ENCODE peak calls at places on chromosomes 11 and 22, in four cellular contexts. One of them, this sample, is unnamed.

GRCh38 chr11:67026941-67027340 is 4.0 kb downstream of the SYT12 start:
- DNase-seq in H9: no peak
- DNase-seq in H1: no peak
- DNase-seq in neuronal stem cell: no peak
- DNase-seq in this sample: no peak

GRCh38 chr11:20647976-20648565 is 21.3 kb upstream of the NELL1 start:
- DNase-seq in H1: peak
- DNase-seq in neuronal stem cell: peak
- DNase-seq in H9: peak
- DNase-seq in this sample: peak

GRCh38 chr11:35045219-35045819 is 93.7 kb upstream of the CD44 start:
- DNase-seq in H1: no peak
- DNase-seq in neuronal stem cell: no peak
- DNase-seq in H9: no peak
- DNase-seq in this sample: peak

GRCh38 chr11:45141171-45141570 is 5.3 kb upstream of the PRDM11 start:
- DNase-seq in H1: no peak
- DNase-seq in neuronal stem cell: no peak
- DNase-seq in H9: no peak
- DNase-seq in this sample: no peak

GRCh38 chr22:22228921-22229320 is 15.7 kb upstream of the VPREB1 start:
- DNase-seq in H9: no peak
- DNase-seq in H1: no peak
- DNase-seq in neuronal stem cell: no peak
- DNase-seq in this sample: no peak

GRCh38 chr22:41332217-41332616 is 30.9 kb downstream of the ZC3H7B start:
- DNase-seq in neuronal stem cell: no peak
- DNase-seq in H9: no peak
- DNase-seq in H1: no peak
- DNase-seq in this sample: no peak

GRCh38 chr22:38398609-38399401 is 56.2 kb downstream of the KCNJ4 start:
- DNase-seq in H1: peak
- DNase-seq in H9: peak
- DNase-seq in neuronal stem cell: peak
- DNase-seq in this sample: peak

GRCh38 chr11:64303109-64304031 is 2.0 kb upstream of the ESRRA start:
- DNase-seq in neuronal stem cell: no peak
- DNase-seq in H9: no peak
- DNase-seq in H1: no peak
- DNase-seq in this sample: no peak

GRCh38 chr11:14544611-14545010 is 24.4 kb upstream of the PSMA1 start:
- DNase-seq in H9: no peak
- DNase-seq in H1: no peak
- DNase-seq in neuronal stem cell: no peak
- DNase-seq in this sample: peak

GRCh38 chr22:37157516-37158289 is 8.0 kb upstream of the IL2RB start:
- DNase-seq in neuronal stem cell: no peak
- DNase-seq in H1: no peak
- DNase-seq in H9: no peak
- DNase-seq in this sample: no peak

GRCh38 chr11:17750013-17750816 is 15.6 kb downstream of the KCNC1 start:
- DNase-seq in H1: no peak
- DNase-seq in H9: no peak
- DNase-seq in neuronal stem cell: no peak
- DNase-seq in this sample: no peak

GRCh38 chr22:46004105-46004866 is 27.3 kb upstream of the WNT7B start:
- DNase-seq in neuronal stem cell: no peak
- DNase-seq in H1: no peak
- DNase-seq in H9: no peak
- DNase-seq in this sample: no peak

GRCh38 chr11:116964269-116964668 is 126.8 kb upstream of the APOA1 start:
- DNase-seq in neuronal stem cell: no peak
- DNase-seq in H9: no peak
- DNase-seq in H1: no peak
- DNase-seq in this sample: no peak

GRCh38 chr11:1574256-1575242 is 2.5 kb upstream of the DUSP8 start:
- DNase-seq in H1: peak
- DNase-seq in H9: peak
- DNase-seq in neuronal stem cell: no peak
- DNase-seq in this sample: peak

GRCh38 chr11:31106963-31107576 is 262.5 kb downstream of the DCDC1 start:
- DNase-seq in neuronal stem cell: peak
- DNase-seq in H9: peak
- DNase-seq in H1: peak
- DNase-seq in this sample: peak

DNA sequence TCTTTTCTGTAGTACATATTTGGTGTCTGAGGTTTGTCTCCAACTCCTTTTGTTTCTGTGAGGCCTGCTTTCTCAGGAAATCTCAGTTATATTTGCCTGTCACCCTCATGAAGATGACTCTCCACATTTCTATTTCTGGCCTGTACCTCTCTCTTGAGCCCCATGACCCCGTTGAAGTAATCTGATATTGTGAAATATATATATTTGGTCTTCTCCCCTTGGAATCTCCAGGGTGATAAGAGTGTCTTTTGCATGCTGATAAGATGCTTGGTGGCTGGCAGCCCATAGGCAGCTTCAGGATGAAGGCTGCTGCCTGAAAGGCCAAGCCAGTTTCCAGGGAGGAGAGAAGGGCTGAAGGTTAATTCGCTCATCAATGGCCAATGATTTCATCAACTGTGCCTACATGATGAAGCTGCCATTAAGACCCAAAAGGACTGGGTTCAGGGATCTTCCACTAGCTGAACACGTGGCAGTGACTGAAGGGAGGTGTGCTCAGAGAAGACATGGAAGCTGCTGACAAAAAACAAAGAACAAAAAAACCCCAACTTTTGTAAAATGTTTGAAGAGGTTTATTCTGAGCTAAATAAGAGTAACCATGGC is 67.4 kb downstream of the MICAL2 start:
- DNase-seq in neuronal stem cell: no peak
- DNase-seq in H1: no peak
- DNase-seq in H9: no peak
- DNase-seq in this sample: peak
- H2BK12ac ChIP-seq in neuronal stem cell: no peak
- H2BK12ac ChIP-seq in H1: no peak
- H2BK12ac ChIP-seq in H9: no peak
- H2BK12ac ChIP-seq in this sample: no peak

DNA sequence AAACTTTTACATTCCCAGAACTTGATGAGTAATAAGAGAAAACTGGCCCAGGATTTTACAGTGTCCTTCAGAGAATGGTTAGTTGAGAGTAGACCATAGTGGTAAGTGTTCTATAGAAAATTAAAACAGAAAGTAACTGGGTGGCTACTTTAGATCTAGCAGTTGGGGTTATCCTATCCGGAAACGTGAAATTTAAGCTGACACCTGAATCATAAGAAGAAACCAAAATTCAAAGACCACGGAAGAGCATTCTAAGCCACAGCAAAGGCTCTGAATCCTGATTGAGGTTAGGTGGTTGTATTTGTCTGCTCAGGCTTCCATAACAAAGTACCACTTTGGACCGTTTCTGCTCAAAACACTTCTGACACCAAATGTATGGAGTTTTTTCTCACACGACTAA is 34.0 kb downstream of the TTC17 start:
- DNase-seq in neuronal stem cell: no peak
- DNase-seq in H1: no peak
- DNase-seq in H9: no peak
- DNase-seq in this sample: no peak
- H2BK5ac ChIP-seq in neuronal stem cell: no peak
- H2BK5ac ChIP-seq in H1: no peak
- H2BK5ac ChIP-seq in H9: no peak
- H2BK5ac ChIP-seq in this sample: no peak

DNA sequence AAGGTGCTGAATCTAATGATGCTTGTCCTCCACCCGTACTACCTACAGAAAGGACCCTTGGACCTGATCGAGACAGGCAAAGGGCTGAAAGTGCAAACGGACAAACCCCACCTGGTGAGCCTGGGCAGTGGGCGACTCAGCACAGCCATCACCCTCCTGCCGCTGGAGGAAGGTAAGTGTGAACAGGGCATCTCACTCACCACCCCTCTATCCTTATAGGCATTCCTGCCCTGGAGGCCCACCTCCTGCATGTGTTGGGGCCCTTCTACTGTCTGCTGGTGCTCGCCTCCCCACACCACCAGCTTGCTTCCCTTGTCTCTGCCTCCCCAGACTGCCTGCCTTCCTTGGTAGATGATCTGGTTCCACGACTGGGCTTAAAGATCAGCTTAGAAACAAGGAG is 7.1 kb downstream of the PHLDB1 start:
- DNase-seq in H1: peak
- DNase-seq in neuronal stem cell: no peak
- DNase-seq in H9: peak
- DNase-seq in this sample: no peak
- H2BK12ac ChIP-seq in H1: peak
- H2BK12ac ChIP-seq in neuronal stem cell: peak
- H2BK12ac ChIP-seq in H9: peak
- H2BK12ac ChIP-seq in this sample: peak

GRCh38 chr11:118629761-118630661 is 22.6 kb downstream of the PHLDB1 start:
- DNase-seq in H9: no peak
- DNase-seq in H1: no peak
- DNase-seq in neuronal stem cell: no peak
- DNase-seq in this sample: no peak
- H2BK5ac ChIP-seq in H9: no peak
- H2BK5ac ChIP-seq in H1: no peak
- H2BK5ac ChIP-seq in neuronal stem cell: no peak
- H2BK5ac ChIP-seq in this sample: no peak

This sample was measured in mesenchymal stem cell.